ENCODE peak calls at places on chromosomes 3 and 15, in five cellular contexts. One of them, this sample, is unnamed.

GRCh38 chr3:16978234-16978920 is 93.6 kb downstream of the PLCL2 start:
- DNase-seq in SK-N-SH: no peak
- DNase-seq in HepG2: no peak
- DNase-seq in GM12878: no peak
- DNase-seq in K562: no peak
- DNase-seq in this sample: no peak

GRCh38 chr3:129001101-129001816 is at the start of gene EFCC1:
- DNase-seq in SK-N-SH: peak
- DNase-seq in K562: no peak
- DNase-seq in HepG2: no peak
- DNase-seq in GM12878: no peak
- DNase-seq in this sample: peak

GRCh38 chr3:24370352-24370751 is 124.3 kb downstream of the THRB start:
- DNase-seq in K562: no peak
- DNase-seq in GM12878: no peak
- DNase-seq in HepG2: no peak
- DNase-seq in SK-N-SH: no peak
- DNase-seq in this sample: no peak

GRCh38 chr3:115615001-115615447 is 8.3 kb upstream of the GAP43 start:
- DNase-seq in HepG2: peak
- DNase-seq in SK-N-SH: no peak
- DNase-seq in K562: no peak
- DNase-seq in GM12878: no peak
- DNase-seq in this sample: no peak

GRCh38 chr3:35448681-35449080 is 190.6 kb upstream of the ARPP21 start:
- DNase-seq in SK-N-SH: no peak
- DNase-seq in HepG2: no peak
- DNase-seq in K562: no peak
- DNase-seq in GM12878: no peak
- DNase-seq in this sample: no peak

GRCh38 chr3:72520690-72521308 is 327.4 kb downstream of the SHQ1 start:
- DNase-seq in SK-N-SH: no peak
- DNase-seq in K562: no peak
- DNase-seq in HepG2: peak
- DNase-seq in GM12878: no peak
- DNase-seq in this sample: no peak

GRCh38 chr3:178880274-178880673 is 191.3 kb downstream of the ZMAT3 start:
- DNase-seq in GM12878: no peak
- DNase-seq in SK-N-SH: no peak
- DNase-seq in HepG2: no peak
- DNase-seq in K562: no peak
- DNase-seq in this sample: no peak

GRCh38 chr3:113128386-113129015 is 82.9 kb upstream of the BOC start:
- DNase-seq in SK-N-SH: no peak
- DNase-seq in HepG2: no peak
- DNase-seq in K562: no peak
- DNase-seq in GM12878: no peak
- DNase-seq in this sample: no peak

GRCh38 chr3:169034401-169034800 is 629.1 kb downstream of the MECOM start:
- DNase-seq in GM12878: no peak
- DNase-seq in SK-N-SH: no peak
- DNase-seq in K562: no peak
- DNase-seq in HepG2: no peak
- DNase-seq in this sample: no peak

GRCh38 chr3:22297436-22297835 is 546.4 kb upstream of the ZNF385D start:
- DNase-seq in K562: no peak
- DNase-seq in GM12878: no peak
- DNase-seq in HepG2: no peak
- DNase-seq in SK-N-SH: no peak
- DNase-seq in this sample: no peak

GRCh38 chr15:59723686-59724336 is 34.7 kb upstream of the BNIP2 start:
- DNase-seq in GM12878: no peak
- DNase-seq in HepG2: no peak
- DNase-seq in SK-N-SH: no peak
- DNase-seq in K562: no peak
- DNase-seq in this sample: no peak

GRCh38 chr15:86445750-86446149 is 366.1 kb downstream of the AGBL1 start:
- DNase-seq in K562: no peak
- DNase-seq in GM12878: no peak
- DNase-seq in HepG2: no peak
- DNase-seq in SK-N-SH: no peak
- DNase-seq in this sample: no peak

GRCh38 chr3:47006145-47006651 is 26.7 kb downstream of the NBEAL2 start:
- DNase-seq in HepG2: no peak
- DNase-seq in K562: no peak
- DNase-seq in SK-N-SH: no peak
- DNase-seq in GM12878: no peak
- DNase-seq in this sample: no peak

GRCh38 chr3:61979645-61980430 is 393.5 kb downstream of the FEZF2 start:
- DNase-seq in HepG2: no peak
- DNase-seq in GM12878: no peak
- DNase-seq in K562: no peak
- DNase-seq in SK-N-SH: no peak
- DNase-seq in this sample: no peak

GRCh38 chr3:138188013-138188352 is 882 bp downstream of the ARMC8 start:
- DNase-seq in SK-N-SH: no peak
- DNase-seq in HepG2: no peak
- DNase-seq in K562: peak
- DNase-seq in GM12878: no peak
- DNase-seq in this sample: no peak

GRCh38 chr3:148083501-148084267 is 614.0 kb upstream of the AGTR1 start:
- DNase-seq in HepG2: no peak
- DNase-seq in GM12878: no peak
- DNase-seq in SK-N-SH: no peak
- DNase-seq in K562: no peak
- DNase-seq in this sample: no peak

GRCh38 chr15:28936481-28936881 is 50.7 kb downstream of the APBA2 start:
- DNase-seq in GM12878: no peak
- DNase-seq in HepG2: no peak
- DNase-seq in K562: no peak
- DNase-seq in SK-N-SH: no peak
- DNase-seq in this sample: no peak

GRCh38 chr15:29053006-29053405 is 167.2 kb downstream of the APBA2 start:
- DNase-seq in SK-N-SH: no peak
- DNase-seq in K562: no peak
- DNase-seq in HepG2: no peak
- DNase-seq in GM12878: no peak
- DNase-seq in this sample: no peak

GRCh38 chr3:171996178-171996817 is 43.1 kb upstream of the FNDC3B start:
- DNase-seq in HepG2: no peak
- DNase-seq in K562: no peak
- DNase-seq in GM12878: no peak
- DNase-seq in SK-N-SH: no peak
- DNase-seq in this sample: no peak

GRCh38 chr3:53040361-53040820 is 5.5 kb downstream of the SFMBT1 start:
- DNase-seq in K562: no peak
- DNase-seq in HepG2: peak
- DNase-seq in GM12878: no peak
- DNase-seq in SK-N-SH: no peak
- DNase-seq in this sample: no peak

GRCh38 chr3:38587548-38588131 is 61.8 kb downstream of the SCN5A start:
- DNase-seq in K562: no peak
- DNase-seq in GM12878: no peak
- DNase-seq in HepG2: no peak
- DNase-seq in SK-N-SH: no peak
- DNase-seq in this sample: no peak

GRCh38 chr3:45226206-45226915 is at the start of gene TMEM158:
- DNase-seq in GM12878: no peak
- DNase-seq in HepG2: peak
- DNase-seq in K562: peak
- DNase-seq in SK-N-SH: peak
- DNase-seq in this sample: no peak

GRCh38 chr3:17489139-17489538 is 253.3 kb downstream of the TBC1D5 start:
- DNase-seq in HepG2: no peak
- DNase-seq in K562: no peak
- DNase-seq in SK-N-SH: no peak
- DNase-seq in GM12878: no peak
- DNase-seq in this sample: no peak

GRCh38 chr15:70127797-70128756 is 30.4 kb upstream of the TLE3 start:
- DNase-seq in K562: no peak
- DNase-seq in GM12878: no peak
- DNase-seq in SK-N-SH: no peak
- DNase-seq in HepG2: no peak
- DNase-seq in this sample: no peak

GRCh38 chr3:99637041-99637380 is 1.4 kb upstream of the COL8A1 start:
- DNase-seq in HepG2: no peak
- DNase-seq in K562: no peak
- DNase-seq in SK-N-SH: no peak
- DNase-seq in GM12878: no peak
- DNase-seq in this sample: no peak

GRCh38 chr3:79406175-79406574 is 361.6 kb downstream of the ROBO1 start:
- DNase-seq in K562: no peak
- DNase-seq in HepG2: no peak
- DNase-seq in SK-N-SH: no peak
- DNase-seq in GM12878: no peak
- DNase-seq in this sample: no peak

GRCh38 chr3:175002732-175003143 is 143.6 kb downstream of the NAALADL2 start:
- DNase-seq in SK-N-SH: no peak
- DNase-seq in K562: no peak
- DNase-seq in HepG2: no peak
- DNase-seq in GM12878: no peak
- DNase-seq in this sample: no peak

GRCh38 chr15:82317091-82317489 is 32.2 kb downstream of the GOLGA6L10 start:
- DNase-seq in GM12878: no peak
- DNase-seq in K562: peak
- DNase-seq in SK-N-SH: no peak
- DNase-seq in HepG2: no peak
- DNase-seq in this sample: no peak

GRCh38 chr3:100954199-100954935 is 38.9 kb downstream of the ABI3BP start:
- DNase-seq in K562: no peak
- DNase-seq in HepG2: no peak
- DNase-seq in SK-N-SH: no peak
- DNase-seq in GM12878: no peak
- DNase-seq in this sample: no peak

GRCh38 chr15:80777836-80778620 is 1.1 kb upstream of the CEMIP start:
- DNase-seq in HepG2: no peak
- DNase-seq in K562: no peak
- DNase-seq in SK-N-SH: no peak
- DNase-seq in GM12878: no peak
- DNase-seq in this sample: no peak

GRCh38 chr15:68387288-68388143 is 44.4 kb downstream of the ITGA11 start:
- DNase-seq in K562: no peak
- DNase-seq in HepG2: no peak
- DNase-seq in GM12878: no peak
- DNase-seq in SK-N-SH: no peak
- DNase-seq in this sample: peak

GRCh38 chr15:40766194-40766830 is 2.4 kb downstream of the GCHFR start:
- DNase-seq in SK-N-SH: peak
- DNase-seq in GM12878: no peak
- DNase-seq in HepG2: no peak
- DNase-seq in K562: no peak
- DNase-seq in this sample: no peak

GRCh38 chr15:82545478-82545877 is 5.2 kb upstream of the RPS17 start:
- DNase-seq in SK-N-SH: no peak
- DNase-seq in HepG2: no peak
- DNase-seq in K562: no peak
- DNase-seq in GM12878: no peak
- DNase-seq in this sample: no peak

GRCh38 chr15:66294932-66295235 is 1.5 kb downstream of the DIS3L start:
- DNase-seq in GM12878: no peak
- DNase-seq in HepG2: no peak
- DNase-seq in K562: peak
- DNase-seq in SK-N-SH: no peak
- DNase-seq in this sample: no peak

GRCh38 chr3:81302045-81302444 is 459.4 kb downstream of the GBE1 start:
- DNase-seq in SK-N-SH: peak
- DNase-seq in GM12878: no peak
- DNase-seq in HepG2: peak
- DNase-seq in K562: peak
- DNase-seq in this sample: peak
- TF ChIP-seq TAF1 in SK-N-SH: no peak
- TF ChIP-seq TAF1 in GM12878: no peak
- TF ChIP-seq TAF1 in HepG2: no peak
- TF ChIP-seq TAF1 in K562: no peak
- TF ChIP-seq TAF1 in this sample: no peak

DNA sequence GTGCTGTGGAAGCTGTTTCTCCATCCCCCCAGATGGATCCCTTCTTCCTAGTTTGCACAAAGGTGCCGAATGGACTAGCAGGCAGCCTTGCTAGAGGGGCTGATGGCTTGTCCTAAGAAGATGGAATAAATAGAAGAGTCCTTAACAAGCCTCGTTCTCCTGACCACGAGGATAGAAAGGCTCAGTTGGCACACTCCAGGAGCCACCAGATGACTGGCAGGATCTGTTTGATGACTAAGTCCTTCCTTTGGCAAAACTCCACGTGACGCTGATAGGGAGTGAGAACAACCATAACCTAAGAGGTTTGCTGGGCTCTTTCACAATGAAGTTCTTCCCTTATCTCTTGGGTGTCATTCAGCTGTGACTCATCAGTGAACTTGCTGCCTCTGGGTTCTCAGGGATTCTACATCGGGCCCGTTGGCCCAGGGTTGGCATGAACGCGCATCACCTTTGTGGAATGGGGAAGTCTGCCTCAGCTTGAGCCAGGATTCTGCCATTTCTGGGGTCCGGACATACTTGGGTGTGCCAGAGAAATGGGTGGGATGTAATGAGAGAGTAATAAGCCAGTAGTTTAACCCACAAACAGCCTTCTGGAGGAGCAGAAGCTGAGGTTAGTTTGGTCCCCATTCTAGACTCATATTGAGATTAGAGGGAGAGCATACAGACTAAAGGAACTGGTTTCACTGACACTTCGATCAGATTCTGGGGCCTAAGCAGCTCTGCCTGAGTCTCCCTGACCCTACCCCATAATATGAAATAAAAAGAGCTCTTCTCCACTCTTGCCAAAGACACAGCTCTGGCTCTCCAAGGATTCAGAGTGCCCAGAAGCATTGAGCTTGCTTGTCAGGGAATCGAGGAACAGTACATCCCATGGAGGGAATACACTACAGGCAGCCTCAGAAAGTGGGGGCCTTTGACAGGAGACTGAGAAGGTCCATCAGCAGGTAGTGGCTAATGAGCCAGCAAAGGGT is 2.0 kb upstream of the MELTF start:
- DNase-seq in GM12878: no peak
- DNase-seq in SK-N-SH: no peak
- DNase-seq in HepG2: peak
- DNase-seq in K562: peak
- DNase-seq in this sample: no peak
- TF ChIP-seq RAD21 in GM12878: no peak
- TF ChIP-seq RAD21 in SK-N-SH: no peak
- TF ChIP-seq RAD21 in HepG2: no peak
- TF ChIP-seq RAD21 in K562: peak
- TF ChIP-seq RAD21 in this sample: no peak

DNA sequence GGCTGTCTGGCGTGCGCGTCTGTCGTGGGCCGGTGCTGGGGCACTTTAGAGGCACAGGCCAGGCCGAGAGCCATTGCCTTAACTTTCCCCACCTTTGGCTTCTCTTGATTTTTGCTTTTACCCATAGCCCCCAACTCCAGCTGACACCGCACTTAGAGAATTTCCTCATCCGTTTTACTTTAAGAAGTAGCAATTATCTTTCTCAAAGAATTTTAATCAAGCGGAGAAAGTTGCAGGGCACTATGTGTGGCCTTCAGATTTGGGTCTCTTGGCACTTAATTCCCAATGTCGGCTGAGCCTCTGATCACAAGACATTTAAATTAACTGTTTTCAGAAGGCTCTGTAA is 1.2 kb downstream of the ALDH1A3 start:
- DNase-seq in SK-N-SH: no peak
- DNase-seq in K562: no peak
- DNase-seq in GM12878: no peak
- DNase-seq in HepG2: no peak
- DNase-seq in this sample: no peak
- TF ChIP-seq TAF1 in SK-N-SH: no peak
- TF ChIP-seq TAF1 in K562: no peak
- TF ChIP-seq TAF1 in GM12878: no peak
- TF ChIP-seq TAF1 in HepG2: no peak
- TF ChIP-seq TAF1 in this sample: no peak

GRCh38 chr3:194830978-194831377 is 145.3 kb downstream of the FAM43A start:
- DNase-seq in SK-N-SH: no peak
- DNase-seq in GM12878: no peak
- DNase-seq in K562: no peak
- DNase-seq in HepG2: no peak
- DNase-seq in this sample: no peak
- TF ChIP-seq RAD21 in SK-N-SH: no peak
- TF ChIP-seq RAD21 in GM12878: no peak
- TF ChIP-seq RAD21 in K562: no peak
- TF ChIP-seq RAD21 in HepG2: no peak
- TF ChIP-seq RAD21 in this sample: no peak

This sample was measured in H1.